ENCODE peak calls at places on chromosomes 7 and 10, in ten cellular contexts. One of them, this sample, is unnamed.

GRCh38 chr10:71933651-71934050 is 30.5 kb upstream of the CHST3 start:
- DNase-seq in activated CD8-positive, alpha-beta memory T cell treated with anti-CD3 and anti-CD28 coated beads for 48 hours: no peak
- DNase-seq in foreskin melanocyte: no peak
- DNase-seq in activated CD4-positive, CD25-positive, alpha-beta regulatory T cell treated with anti-CD3 and anti-CD28 coated beads, Interleukin-2, amount 50 U/mL, for 72 hours: no peak
- DNase-seq in non-pigmented ciliary epithelial cell: no peak
- DNase-seq in AG09309: no peak
- DNase-seq in anterior cingulate cortex: no peak
- DNase-seq in foreskin keratinocyte: no peak
- DNase-seq in left ventricle myocardium inferior: no peak
- DNase-seq in NCI-H1417: no peak
- DNase-seq in this sample: no peak

GRCh38 chr7:111145472-111145871 is 54.5 kb downstream of the LRRN3 start:
- DNase-seq in activated CD8-positive, alpha-beta memory T cell treated with anti-CD3 and anti-CD28 coated beads for 48 hours: no peak
- DNase-seq in foreskin melanocyte: no peak
- DNase-seq in activated CD4-positive, CD25-positive, alpha-beta regulatory T cell treated with anti-CD3 and anti-CD28 coated beads, Interleukin-2, amount 50 U/mL, for 72 hours: no peak
- DNase-seq in non-pigmented ciliary epithelial cell: no peak
- DNase-seq in AG09309: no peak
- DNase-seq in anterior cingulate cortex: no peak
- DNase-seq in foreskin keratinocyte: no peak
- DNase-seq in left ventricle myocardium inferior: no peak
- DNase-seq in NCI-H1417: no peak
- DNase-seq in this sample: no peak

GRCh38 chr7:158685727-158686126 is 18.9 kb downstream of the NCAPG2 start:
- DNase-seq in activated CD8-positive, alpha-beta memory T cell treated with anti-CD3 and anti-CD28 coated beads for 48 hours: no peak
- DNase-seq in foreskin melanocyte: no peak
- DNase-seq in activated CD4-positive, CD25-positive, alpha-beta regulatory T cell treated with anti-CD3 and anti-CD28 coated beads, Interleukin-2, amount 50 U/mL, for 72 hours: no peak
- DNase-seq in non-pigmented ciliary epithelial cell: no peak
- DNase-seq in AG09309: no peak
- DNase-seq in anterior cingulate cortex: no peak
- DNase-seq in foreskin keratinocyte: no peak
- DNase-seq in left ventricle myocardium inferior: no peak
- DNase-seq in NCI-H1417: no peak
- DNase-seq in this sample: no peak

GRCh38 chr10:103649654-103650423 is 156.3 kb downstream of the NEURL1 start:
- DNase-seq in activated CD8-positive, alpha-beta memory T cell treated with anti-CD3 and anti-CD28 coated beads for 48 hours: no peak
- DNase-seq in foreskin melanocyte: no peak
- DNase-seq in activated CD4-positive, CD25-positive, alpha-beta regulatory T cell treated with anti-CD3 and anti-CD28 coated beads, Interleukin-2, amount 50 U/mL, for 72 hours: no peak
- DNase-seq in non-pigmented ciliary epithelial cell: no peak
- DNase-seq in AG09309: no peak
- DNase-seq in anterior cingulate cortex: no peak
- DNase-seq in foreskin keratinocyte: no peak
- DNase-seq in left ventricle myocardium inferior: no peak
- DNase-seq in NCI-H1417: peak
- DNase-seq in this sample: no peak

GRCh38 chr7:2000801-2001321 is 231.9 kb downstream of the MAD1L1 start:
- DNase-seq in activated CD8-positive, alpha-beta memory T cell treated with anti-CD3 and anti-CD28 coated beads for 48 hours: no peak
- DNase-seq in foreskin melanocyte: no peak
- DNase-seq in activated CD4-positive, CD25-positive, alpha-beta regulatory T cell treated with anti-CD3 and anti-CD28 coated beads, Interleukin-2, amount 50 U/mL, for 72 hours: no peak
- DNase-seq in non-pigmented ciliary epithelial cell: no peak
- DNase-seq in AG09309: no peak
- DNase-seq in anterior cingulate cortex: no peak
- DNase-seq in foreskin keratinocyte: no peak
- DNase-seq in left ventricle myocardium inferior: peak
- DNase-seq in NCI-H1417: no peak
- DNase-seq in this sample: no peak

GRCh38 chr10:59839576-59839975 is 66.8 kb downstream of the CCDC6 start:
- DNase-seq in activated CD8-positive, alpha-beta memory T cell treated with anti-CD3 and anti-CD28 coated beads for 48 hours: no peak
- DNase-seq in foreskin melanocyte: no peak
- DNase-seq in activated CD4-positive, CD25-positive, alpha-beta regulatory T cell treated with anti-CD3 and anti-CD28 coated beads, Interleukin-2, amount 50 U/mL, for 72 hours: no peak
- DNase-seq in non-pigmented ciliary epithelial cell: peak
- DNase-seq in AG09309: peak
- DNase-seq in anterior cingulate cortex: no peak
- DNase-seq in foreskin keratinocyte: peak
- DNase-seq in left ventricle myocardium inferior: no peak
- DNase-seq in NCI-H1417: no peak
- DNase-seq in this sample: no peak

GRCh38 chr7:2018786-2019692 is 213.7 kb downstream of the MAD1L1 start:
- DNase-seq in activated CD8-positive, alpha-beta memory T cell treated with anti-CD3 and anti-CD28 coated beads for 48 hours: no peak
- DNase-seq in foreskin melanocyte: no peak
- DNase-seq in activated CD4-positive, CD25-positive, alpha-beta regulatory T cell treated with anti-CD3 and anti-CD28 coated beads, Interleukin-2, amount 50 U/mL, for 72 hours: no peak
- DNase-seq in non-pigmented ciliary epithelial cell: peak
- DNase-seq in AG09309: peak
- DNase-seq in anterior cingulate cortex: peak
- DNase-seq in foreskin keratinocyte: peak
- DNase-seq in left ventricle myocardium inferior: peak
- DNase-seq in NCI-H1417: no peak
- DNase-seq in this sample: no peak

GRCh38 chr7:260441-261281 is 29.3 kb upstream of the FOXL3 start:
- DNase-seq in activated CD8-positive, alpha-beta memory T cell treated with anti-CD3 and anti-CD28 coated beads for 48 hours: no peak
- DNase-seq in foreskin melanocyte: no peak
- DNase-seq in activated CD4-positive, CD25-positive, alpha-beta regulatory T cell treated with anti-CD3 and anti-CD28 coated beads, Interleukin-2, amount 50 U/mL, for 72 hours: no peak
- DNase-seq in non-pigmented ciliary epithelial cell: no peak
- DNase-seq in AG09309: no peak
- DNase-seq in anterior cingulate cortex: no peak
- DNase-seq in foreskin keratinocyte: no peak
- DNase-seq in left ventricle myocardium inferior: peak
- DNase-seq in NCI-H1417: no peak
- DNase-seq in this sample: no peak

GRCh38 chr10:24208661-24209420 is at the start of gene KIAA1217:
- DNase-seq in activated CD8-positive, alpha-beta memory T cell treated with anti-CD3 and anti-CD28 coated beads for 48 hours: no peak
- DNase-seq in foreskin melanocyte: no peak
- DNase-seq in activated CD4-positive, CD25-positive, alpha-beta regulatory T cell treated with anti-CD3 and anti-CD28 coated beads, Interleukin-2, amount 50 U/mL, for 72 hours: no peak
- DNase-seq in non-pigmented ciliary epithelial cell: no peak
- DNase-seq in AG09309: no peak
- DNase-seq in anterior cingulate cortex: peak
- DNase-seq in foreskin keratinocyte: no peak
- DNase-seq in left ventricle myocardium inferior: peak
- DNase-seq in NCI-H1417: peak
- DNase-seq in this sample: no peak

GRCh38 chr10:123666318-123667291 is at the start of gene GPR26:
- DNase-seq in activated CD8-positive, alpha-beta memory T cell treated with anti-CD3 and anti-CD28 coated beads for 48 hours: no peak
- DNase-seq in foreskin melanocyte: no peak
- DNase-seq in activated CD4-positive, CD25-positive, alpha-beta regulatory T cell treated with anti-CD3 and anti-CD28 coated beads, Interleukin-2, amount 50 U/mL, for 72 hours: no peak
- DNase-seq in non-pigmented ciliary epithelial cell: no peak
- DNase-seq in AG09309: no peak
- DNase-seq in anterior cingulate cortex: no peak
- DNase-seq in foreskin keratinocyte: no peak
- DNase-seq in left ventricle myocardium inferior: no peak
- DNase-seq in NCI-H1417: peak
- DNase-seq in this sample: no peak

GRCh38 chr7:140540142-140540777 is 61.0 kb upstream of the MKRN1 start:
- DNase-seq in activated CD8-positive, alpha-beta memory T cell treated with anti-CD3 and anti-CD28 coated beads for 48 hours: no peak
- DNase-seq in foreskin melanocyte: no peak
- DNase-seq in activated CD4-positive, CD25-positive, alpha-beta regulatory T cell treated with anti-CD3 and anti-CD28 coated beads, Interleukin-2, amount 50 U/mL, for 72 hours: no peak
- DNase-seq in non-pigmented ciliary epithelial cell: no peak
- DNase-seq in AG09309: no peak
- DNase-seq in anterior cingulate cortex: no peak
- DNase-seq in foreskin keratinocyte: no peak
- DNase-seq in left ventricle myocardium inferior: no peak
- DNase-seq in NCI-H1417: no peak
- DNase-seq in this sample: no peak

GRCh38 chr7:131800008-131800407 is 243.6 kb upstream of the PODXL start:
- DNase-seq in activated CD8-positive, alpha-beta memory T cell treated with anti-CD3 and anti-CD28 coated beads for 48 hours: no peak
- DNase-seq in foreskin melanocyte: no peak
- DNase-seq in activated CD4-positive, CD25-positive, alpha-beta regulatory T cell treated with anti-CD3 and anti-CD28 coated beads, Interleukin-2, amount 50 U/mL, for 72 hours: no peak
- DNase-seq in non-pigmented ciliary epithelial cell: no peak
- DNase-seq in AG09309: no peak
- DNase-seq in anterior cingulate cortex: no peak
- DNase-seq in foreskin keratinocyte: no peak
- DNase-seq in left ventricle myocardium inferior: no peak
- DNase-seq in NCI-H1417: no peak
- DNase-seq in this sample: no peak

This sample was measured in effector CD8-positive, alpha-beta T cell.